ENCODE peak calls at places on chromosomes 11 and 22, in nine cellular contexts. One of them, this sample, is unnamed.

GRCh38 chr11:46141597-46141996 is 20.3 kb upstream of the PHF21A start:
- DNase-seq in SK-N-SH: no peak
- DNase-seq in OCI-LY7: no peak
- DNase-seq in PC-3: no peak
- DNase-seq in GM23248: no peak
- DNase-seq in GM23338: no peak
- DNase-seq in MM.1S: no peak
- DNase-seq in neural progenitor cell: no peak
- DNase-seq in HCT116: no peak
- DNase-seq in this sample: no peak

GRCh38 chr11:119295178-119295577 is 21.8 kb downstream of the MCAM start:
- DNase-seq in OCI-LY7: peak; percentile 26
- DNase-seq in MM.1S: no peak
- DNase-seq in GM23248: peak; percentile 39
- DNase-seq in PC-3: peak; percentile 69
- DNase-seq in GM23338: no peak
- DNase-seq in SK-N-SH: no peak
- DNase-seq in HCT116: no peak
- DNase-seq in neural progenitor cell: no peak
- DNase-seq in this sample: no peak

GRCh38 chr11:28900427-28900826 is 792.2 kb downstream of the METTL15 start:
- DNase-seq in OCI-LY7: no peak
- DNase-seq in GM23248: no peak
- DNase-seq in neural progenitor cell: no peak
- DNase-seq in PC-3: no peak
- DNase-seq in HCT116: no peak
- DNase-seq in MM.1S: no peak
- DNase-seq in SK-N-SH: no peak
- DNase-seq in GM23338: no peak
- DNase-seq in this sample: no peak

GRCh38 chr11:124835918-124836317 is 29.3 kb upstream of the ROBO3 start:
- DNase-seq in GM23338: no peak
- DNase-seq in SK-N-SH: no peak
- DNase-seq in OCI-LY7: no peak
- DNase-seq in MM.1S: no peak
- DNase-seq in PC-3: peak; percentile 6
- DNase-seq in neural progenitor cell: no peak
- DNase-seq in HCT116: no peak
- DNase-seq in GM23248: no peak
- DNase-seq in this sample: no peak

GRCh38 chr11:84381666-84382065 is 1095.5 kb upstream of the CCDC90B start:
- DNase-seq in OCI-LY7: no peak
- DNase-seq in SK-N-SH: no peak
- DNase-seq in GM23338: no peak
- DNase-seq in GM23248: no peak
- DNase-seq in neural progenitor cell: no peak
- DNase-seq in MM.1S: no peak
- DNase-seq in PC-3: no peak
- DNase-seq in HCT116: no peak
- DNase-seq in this sample: no peak

GRCh38 chr11:103798456-103798855 is 238.0 kb upstream of the DDI1 start:
- DNase-seq in SK-N-SH: no peak
- DNase-seq in PC-3: no peak
- DNase-seq in MM.1S: no peak
- DNase-seq in GM23338: no peak
- DNase-seq in OCI-LY7: no peak
- DNase-seq in GM23248: peak; percentile 33
- DNase-seq in HCT116: no peak
- DNase-seq in neural progenitor cell: no peak
- DNase-seq in this sample: no peak

GRCh38 chr22:37316875-37317371 is 34.6 kb downstream of the CYTH4 start:
- DNase-seq in PC-3: peak; percentile 87
- DNase-seq in HCT116: peak; percentile 90
- DNase-seq in GM23338: peak; percentile 87
- DNase-seq in OCI-LY7: peak; percentile 84
- DNase-seq in neural progenitor cell: peak; percentile 94
- DNase-seq in GM23248: peak; percentile 90
- DNase-seq in MM.1S: peak; percentile 57
- DNase-seq in SK-N-SH: peak; percentile 92
- DNase-seq in this sample: peak; percentile 94

GRCh38 chr11:129814244-129814992 is 1.2 kb upstream of the TMEM45B start:
- DNase-seq in SK-N-SH: peak; percentile 30
- DNase-seq in HCT116: no peak
- DNase-seq in PC-3: no peak
- DNase-seq in OCI-LY7: peak; percentile 27
- DNase-seq in MM.1S: no peak
- DNase-seq in neural progenitor cell: peak; percentile 6
- DNase-seq in GM23248: no peak
- DNase-seq in GM23338: peak; percentile 45
- DNase-seq in this sample: no peak

GRCh38 chr11:61700221-61700620 is 20.0 kb downstream of the DAGLA start:
- DNase-seq in PC-3: peak; percentile 97
- DNase-seq in HCT116: peak; percentile 38
- DNase-seq in MM.1S: no peak
- DNase-seq in GM23338: no peak
- DNase-seq in GM23248: peak; percentile 77
- DNase-seq in SK-N-SH: no peak
- DNase-seq in neural progenitor cell: no peak
- DNase-seq in OCI-LY7: no peak
- DNase-seq in this sample: peak; percentile 87

GRCh38 chr11:94553938-94554337 is 10.2 kb downstream of the FUT4 start:
- DNase-seq in GM23248: peak; percentile 60
- DNase-seq in OCI-LY7: no peak
- DNase-seq in neural progenitor cell: no peak
- DNase-seq in MM.1S: no peak
- DNase-seq in HCT116: no peak
- DNase-seq in SK-N-SH: no peak
- DNase-seq in PC-3: peak; percentile 87
- DNase-seq in GM23338: no peak
- DNase-seq in this sample: peak; percentile 40

GRCh38 chr11:18063131-18063530 is 17.1 kb upstream of the TPH1 start:
- DNase-seq in OCI-LY7: no peak
- DNase-seq in MM.1S: no peak
- DNase-seq in GM23248: no peak
- DNase-seq in SK-N-SH: no peak
- DNase-seq in HCT116: no peak
- DNase-seq in GM23338: no peak
- DNase-seq in PC-3: peak; percentile 30
- DNase-seq in neural progenitor cell: no peak
- DNase-seq in this sample: peak; percentile 13

GRCh38 chr22:39723899-39724351 is 153.4 kb downstream of the CACNA1I start:
- DNase-seq in neural progenitor cell: no peak
- DNase-seq in OCI-LY7: no peak
- DNase-seq in SK-N-SH: no peak
- DNase-seq in MM.1S: no peak
- DNase-seq in PC-3: peak; percentile 3
- DNase-seq in GM23248: peak; percentile 30
- DNase-seq in HCT116: peak; percentile 12
- DNase-seq in GM23338: no peak
- DNase-seq in this sample: peak; percentile 74

GRCh38 chr11:46332093-46332567 is 15.1 kb upstream of the DGKZ start:
- DNase-seq in GM23248: no peak
- DNase-seq in MM.1S: no peak
- DNase-seq in SK-N-SH: no peak
- DNase-seq in HCT116: no peak
- DNase-seq in OCI-LY7: no peak
- DNase-seq in GM23338: no peak
- DNase-seq in PC-3: no peak
- DNase-seq in neural progenitor cell: no peak
- DNase-seq in this sample: no peak

GRCh38 chr11:123702137-123702536 is 39.3 kb downstream of the ZNF202 start:
- DNase-seq in HCT116: no peak
- DNase-seq in MM.1S: no peak
- DNase-seq in neural progenitor cell: no peak
- DNase-seq in GM23338: no peak
- DNase-seq in PC-3: no peak
- DNase-seq in GM23248: no peak
- DNase-seq in SK-N-SH: no peak
- DNase-seq in OCI-LY7: no peak
- DNase-seq in this sample: no peak

GRCh38 chr22:50399751-50400331 is 56.7 kb downstream of the PPP6R2 start:
- DNase-seq in OCI-LY7: peak; percentile 44
- DNase-seq in GM23248: peak; percentile 52
- DNase-seq in neural progenitor cell: peak; percentile 75
- DNase-seq in MM.1S: no peak
- DNase-seq in PC-3: no peak
- DNase-seq in HCT116: peak; percentile 3
- DNase-seq in SK-N-SH: peak; percentile 71
- DNase-seq in GM23338: peak; percentile 70
- DNase-seq in this sample: peak; percentile 53

GRCh38 chr11:13277719-13278619 is at the start of gene BMAL1:
- DNase-seq in GM23248: peak; percentile 67
- DNase-seq in MM.1S: peak; percentile 51
- DNase-seq in HCT116: no peak
- DNase-seq in PC-3: no peak
- DNase-seq in OCI-LY7: no peak
- DNase-seq in GM23338: peak; percentile 59
- DNase-seq in neural progenitor cell: peak; percentile 50
- DNase-seq in SK-N-SH: peak; percentile 78
- DNase-seq in this sample: peak; percentile 54

GRCh38 chr22:21009638-21010425 is 5.1 kb upstream of the P2RX6 start:
- DNase-seq in OCI-LY7: peak; percentile 62
- DNase-seq in SK-N-SH: no peak
- DNase-seq in neural progenitor cell: peak; percentile 88
- DNase-seq in GM23338: peak; percentile 83
- DNase-seq in MM.1S: peak; percentile 66
- DNase-seq in HCT116: no peak
- DNase-seq in PC-3: peak; percentile 61
- DNase-seq in GM23248: peak; percentile 70
- DNase-seq in this sample: peak; percentile 88

GRCh38 chr11:77080643-77081210 is 14.0 kb downstream of the CAPN5 start:
- DNase-seq in GM23338: no peak
- DNase-seq in SK-N-SH: no peak
- DNase-seq in HCT116: no peak
- DNase-seq in PC-3: no peak
- DNase-seq in GM23248: peak; percentile 75
- DNase-seq in OCI-LY7: no peak
- DNase-seq in MM.1S: no peak
- DNase-seq in neural progenitor cell: no peak
- DNase-seq in this sample: no peak
- TF ChIP-seq EZH2phosphoT487 in GM23338: no peak
- TF ChIP-seq EZH2phosphoT487 in SK-N-SH: no peak
- TF ChIP-seq EZH2phosphoT487 in HCT116: no peak
- TF ChIP-seq EZH2phosphoT487 in PC-3: no peak
- TF ChIP-seq EZH2phosphoT487 in GM23248: no peak
- TF ChIP-seq EZH2phosphoT487 in OCI-LY7: no peak
- TF ChIP-seq EZH2phosphoT487 in MM.1S: no peak
- TF ChIP-seq EZH2phosphoT487 in neural progenitor cell: no peak
- TF ChIP-seq EZH2phosphoT487 in this sample: no peak

DNA sequence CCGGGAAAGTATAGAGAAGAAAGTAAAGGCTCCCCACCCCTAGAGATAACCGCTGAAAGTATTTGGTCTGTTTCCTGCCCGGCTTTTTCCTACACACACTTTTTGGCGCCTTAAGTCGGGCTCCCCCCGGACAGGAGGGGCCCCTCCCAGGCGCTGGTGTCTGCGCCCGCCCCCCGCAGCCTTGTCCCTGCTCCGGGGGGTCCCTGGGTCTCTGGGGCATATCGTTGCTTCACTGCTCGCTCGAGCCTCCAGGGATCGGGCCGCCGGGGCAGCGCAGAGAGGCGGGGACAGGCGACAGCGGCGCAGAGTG is 928 bp upstream of the CRACR2B start:
- DNase-seq in MM.1S: no peak
- DNase-seq in GM23248: no peak
- DNase-seq in SK-N-SH: no peak
- DNase-seq in neural progenitor cell: no peak
- DNase-seq in PC-3: no peak
- DNase-seq in HCT116: no peak
- DNase-seq in GM23338: no peak
- DNase-seq in OCI-LY7: no peak
- DNase-seq in this sample: no peak
- H3K4me3 ChIP-seq in MM.1S: peak overlapping the region; percentile 66
- H3K4me3 ChIP-seq in GM23248: peak overlapping the region; percentile 45
- H3K4me3 ChIP-seq in SK-N-SH: peak overlapping the region; percentile 25
- H3K4me3 ChIP-seq in neural progenitor cell: peak overlapping the region; percentile 50
- H3K4me3 ChIP-seq in PC-3: peak overlapping the region; percentile 76
- H3K4me3 ChIP-seq in HCT116: peak overlapping the region; percentile 51
- H3K4me3 ChIP-seq in GM23338: peak overlapping the region; percentile 82
- H3K4me3 ChIP-seq in OCI-LY7: peak overlapping the region; percentile 62
- H3K4me3 ChIP-seq in this sample: peak overlapping the region; percentile 14

DNA sequence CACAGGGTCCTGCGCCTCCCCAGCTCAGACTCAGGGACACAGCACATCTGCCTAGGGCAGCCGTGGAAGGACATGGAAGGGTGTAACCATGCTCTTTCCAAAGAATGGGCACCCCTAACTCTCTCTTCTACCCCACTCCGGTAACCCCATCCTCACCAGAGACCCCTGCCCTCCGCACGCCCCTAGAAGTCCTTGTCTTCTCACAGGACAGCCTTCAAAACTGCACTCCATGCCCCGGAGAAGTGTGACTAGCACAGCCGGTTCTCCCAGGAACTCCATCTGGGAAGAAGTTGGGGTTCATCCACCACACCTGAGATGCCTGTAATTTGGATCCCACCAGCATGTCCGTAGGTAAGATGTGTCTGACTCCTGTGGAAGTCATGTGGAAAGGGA is 25.0 kb downstream of the P2RY2 start:
- DNase-seq in SK-N-SH: no peak
- DNase-seq in PC-3: no peak
- DNase-seq in neural progenitor cell: no peak
- DNase-seq in HCT116: no peak
- DNase-seq in GM23248: no peak
- DNase-seq in MM.1S: no peak
- DNase-seq in GM23338: no peak
- DNase-seq in OCI-LY7: no peak
- DNase-seq in this sample: no peak
- H2AFZ ChIP-seq in SK-N-SH: peak overlapping the region; percentile 57
- H2AFZ ChIP-seq in PC-3: no peak overlapping the region
- H2AFZ ChIP-seq in neural progenitor cell: peak overlapping the region; percentile 95
- H2AFZ ChIP-seq in HCT116: no peak overlapping the region
- H2AFZ ChIP-seq in GM23248: peak overlapping the region; percentile 5
- H2AFZ ChIP-seq in MM.1S: peak overlapping the region; percentile 86
- H2AFZ ChIP-seq in GM23338: peak overlapping the region; percentile 98
- H2AFZ ChIP-seq in OCI-LY7: peak overlapping the region; percentile 58
- H2AFZ ChIP-seq in this sample: no peak overlapping the region

DNA sequence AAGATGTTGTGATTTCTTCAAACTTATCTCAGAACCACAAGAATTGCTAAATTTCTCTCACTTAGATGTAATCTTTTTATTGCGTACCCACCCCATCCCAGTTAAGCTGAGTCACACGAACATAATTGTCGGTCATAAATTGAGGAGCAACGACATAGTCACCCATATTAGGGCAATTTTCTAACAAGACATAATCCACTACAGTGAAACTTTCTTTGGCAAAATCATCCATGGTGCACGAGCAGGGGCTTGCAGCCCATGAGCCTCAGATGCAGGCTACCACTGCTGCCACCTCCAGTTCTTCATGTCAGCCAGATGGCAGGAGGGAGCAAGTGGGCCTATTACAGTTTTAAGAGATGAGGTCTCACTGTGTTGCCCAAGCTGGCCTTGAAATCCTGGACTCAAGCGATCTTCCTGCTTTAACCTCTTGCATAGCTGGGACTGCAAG is 70.3 kb upstream of the GRK2 start:
- DNase-seq in GM23338: peak; percentile 28
- DNase-seq in GM23248: peak; percentile 89
- DNase-seq in HCT116: no peak
- DNase-seq in SK-N-SH: no peak
- DNase-seq in OCI-LY7: no peak
- DNase-seq in PC-3: peak; percentile 84
- DNase-seq in MM.1S: no peak
- DNase-seq in neural progenitor cell: peak; percentile 5
- DNase-seq in this sample: peak; percentile 30
- TF ChIP-seq EZH2phosphoT487 in GM23338: no peak
- TF ChIP-seq EZH2phosphoT487 in GM23248: peak; percentile 76
- TF ChIP-seq EZH2phosphoT487 in HCT116: no peak
- TF ChIP-seq EZH2phosphoT487 in SK-N-SH: no peak
- TF ChIP-seq EZH2phosphoT487 in OCI-LY7: no peak
- TF ChIP-seq EZH2phosphoT487 in PC-3: no peak
- TF ChIP-seq EZH2phosphoT487 in MM.1S: no peak
- TF ChIP-seq EZH2phosphoT487 in neural progenitor cell: no peak
- TF ChIP-seq EZH2phosphoT487 in this sample: no peak

This sample was measured in hepatocyte.